ENCODE peak calls at places on chromosomes 7 and 10, in ten cellular contexts. G is mesenchymal stem cell; W is PC-9; V is tibial artery; S is tibial nerve; Y is colonic mucosa; I is CD8-positive, alpha-beta memory T cell; M is esophagus squamous epithelium; B is small intestine; Z is uterus. N is an unnamed sample. For H3K4me1, the result is how much of the 10 kb centered on the place peaks cover.

GRCh38 chr7:123533929-123534382 is 439 bp downstream of the IQUB start:
- DNase-seq in G (no peak), W (no peak), V (no peak), S (peak), Y (peak), I (no peak), M (no peak), B (no peak), Z (no peak), N (no peak)

GRCh38 chr10:103507235-103508191 is 14.0 kb downstream of the NEURL1 start:
- DNase-seq in G (no peak), W (no peak), V (no peak), S (no peak), Y (peak), I (no peak), M (no peak), B (peak), Z (no peak), N (no peak)

GRCh38 chr10:131997366-131998049 is 15.8 kb upstream of the BNIP3 start:
- DNase-seq in G (peak), W (peak), V (peak), S (peak), Y (peak), I (no peak), M (peak), B (peak), Z (peak), N (peak)

GRCh38 chr10:114477285-114477684 is 73.0 kb upstream of the AFAP1L2 start:
- DNase-seq in G (no peak), W (no peak), V (peak), S (peak), Y (no peak), I (no peak), M (no peak), B (no peak), Z (peak), N (peak)

GRCh38 chr7:1466524-1467271 is 7.4 kb upstream of the MICALL2 start:
- DNase-seq in G (peak), W (no peak), V (peak), S (peak), Y (peak), I (no peak), M (no peak), B (peak), Z (peak), N (peak)

GRCh38 chr7:84546403-84546802 is 351.8 kb upstream of the SEMA3A start:
- DNase-seq in G (no peak), W (no peak), V (no peak), S (no peak), Y (no peak), I (no peak), M (no peak), B (no peak), Z (no peak), N (no peak)

GRCh38 chr10:82924711-82925110 is 1049.7 kb downstream of the NRG3 start:
- DNase-seq in G (peak), W (no peak), V (no peak), S (no peak), Y (no peak), I (no peak), M (no peak), B (no peak), Z (no peak), N (no peak)

GRCh38 chr7:32204361-32205018 is 134.3 kb upstream of the PDE1C start:
- DNase-seq in G (peak), W (peak), V (peak), S (peak), Y (peak), I (no peak), M (no peak), B (peak), Z (peak), N (peak)

GRCh38 chr10:8921583-8921982 is 867.1 kb downstream of the GATA3 start:
- DNase-seq in G (no peak), W (no peak), V (no peak), S (no peak), Y (no peak), I (no peak), M (no peak), B (no peak), Z (no peak), N (no peak)

GRCh38 chr7:945556-946255 is 8.8 kb downstream of the ADAP1 start:
- DNase-seq in G (no peak), W (peak), V (peak), S (no peak), Y (peak), I (no peak), M (no peak), B (peak), Z (no peak), N (no peak)

GRCh38 chr10:124522131-124522902 is 60.7 kb downstream of the LHPP start:
- DNase-seq in G (no peak), W (no peak), V (no peak), S (no peak), Y (no peak), I (no peak), M (no peak), B (no peak), Z (peak), N (no peak)

GRCh38 chr7:92987095-92987494 is 130.7 kb downstream of the SAMD9 start:
- DNase-seq in G (peak), W (no peak), V (no peak), S (no peak), Y (no peak), I (no peak), M (no peak), B (no peak), Z (no peak), N (no peak)

GRCh38 chr7:141704112-141704511 is 2.1 kb upstream of the DENND11 start:
- DNase-seq in G (no peak), W (no peak), V (no peak), S (no peak), Y (no peak), I (no peak), M (no peak), B (no peak), Z (no peak), N (no peak)

GRCh38 chr7:5282464-5283316 is at the start of gene SLC29A4:
- DNase-seq in G (peak), W (no peak), V (no peak), S (no peak), Y (peak), I (no peak), M (no peak), B (peak), Z (no peak), N (no peak)

GRCh38 chr7:47591655-47592572 is 10.0 kb upstream of the TNS3 start:
- DNase-seq in G (peak), W (peak), V (no peak), S (no peak), Y (no peak), I (no peak), M (no peak), B (no peak), Z (no peak), N (no peak)

GRCh38 chr10:111856631-111857030 is 326.9 kb downstream of the GPAM start:
- DNase-seq in G (no peak), W (no peak), V (no peak), S (no peak), Y (no peak), I (no peak), M (no peak), B (no peak), Z (no peak), N (no peak)

GRCh38 chr7:117960351-117960750 is 87.1 kb upstream of the CTTNBP2 start:
- DNase-seq in G (no peak), W (no peak), V (no peak), S (no peak), Y (no peak), I (no peak), M (no peak), B (no peak), Z (no peak), N (no peak)

GRCh38 chr7:94971051-94971867 is 63.9 kb downstream of the PPP1R9A start:
- DNase-seq in G (no peak), W (no peak), V (no peak), S (no peak), Y (no peak), I (no peak), M (no peak), B (no peak), Z (no peak), N (no peak)

DNA sequence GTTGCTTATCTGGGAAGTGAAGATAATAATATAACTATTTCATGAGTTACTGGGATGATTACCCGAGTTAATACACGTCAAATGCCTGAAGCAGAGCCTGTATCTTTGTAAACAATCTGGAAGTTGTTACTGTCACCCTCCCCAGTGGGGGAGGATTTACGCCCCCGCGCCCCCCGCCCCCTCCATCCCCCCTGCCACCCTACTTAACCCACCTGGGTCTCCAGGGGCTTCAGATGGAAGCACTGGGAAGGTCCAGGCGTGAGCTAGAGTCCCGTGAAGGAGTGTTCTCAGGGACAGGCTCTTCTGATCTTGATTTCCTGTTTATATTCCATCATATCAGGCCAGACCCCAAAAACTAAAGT is 691 bp upstream of the PPA1 start:
- DNase-seq in G (no peak), W (no peak), V (no peak), S (no peak), Y (no peak), I (no peak), M (no peak), B (peak), Z (no peak), N (no peak)
- H3K4me3 ChIP-seq in G (no peak), W (peak), V (peak), S (peak), Y (peak), I (peak), M (peak), B (no peak), Z (peak), N (peak)

DNA sequence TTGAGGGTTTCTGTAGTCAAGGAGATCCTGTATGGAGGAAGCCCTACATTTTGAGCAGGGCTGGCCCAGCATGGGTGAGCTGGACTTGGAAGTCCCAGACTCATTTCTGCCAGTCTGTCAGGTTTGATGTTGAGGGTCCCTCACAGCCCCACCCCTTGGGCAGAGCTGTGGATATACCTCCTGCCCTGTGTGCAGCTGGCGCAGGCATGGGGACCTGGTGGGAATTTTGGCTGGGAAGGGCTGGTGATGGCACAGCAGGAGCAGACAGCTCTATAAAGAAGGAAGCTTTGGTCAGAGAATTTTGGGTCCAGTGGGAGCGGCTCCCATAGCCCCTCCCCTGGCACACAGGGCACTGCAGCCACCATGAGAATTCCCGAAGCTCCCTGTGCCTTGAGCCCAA is 482.6 kb downstream of the RPS24 start:
- DNase-seq in G (no peak), W (peak), V (no peak), S (no peak), Y (peak), I (no peak), M (no peak), B (no peak), Z (no peak), N (no peak)
- H3K4me1 ChIP-seq in G (under half), W (under half), V (under half), S (under half), Y (under half), I (under half), M (under half), B (under half), Z (under half), N (under half)

DNA sequence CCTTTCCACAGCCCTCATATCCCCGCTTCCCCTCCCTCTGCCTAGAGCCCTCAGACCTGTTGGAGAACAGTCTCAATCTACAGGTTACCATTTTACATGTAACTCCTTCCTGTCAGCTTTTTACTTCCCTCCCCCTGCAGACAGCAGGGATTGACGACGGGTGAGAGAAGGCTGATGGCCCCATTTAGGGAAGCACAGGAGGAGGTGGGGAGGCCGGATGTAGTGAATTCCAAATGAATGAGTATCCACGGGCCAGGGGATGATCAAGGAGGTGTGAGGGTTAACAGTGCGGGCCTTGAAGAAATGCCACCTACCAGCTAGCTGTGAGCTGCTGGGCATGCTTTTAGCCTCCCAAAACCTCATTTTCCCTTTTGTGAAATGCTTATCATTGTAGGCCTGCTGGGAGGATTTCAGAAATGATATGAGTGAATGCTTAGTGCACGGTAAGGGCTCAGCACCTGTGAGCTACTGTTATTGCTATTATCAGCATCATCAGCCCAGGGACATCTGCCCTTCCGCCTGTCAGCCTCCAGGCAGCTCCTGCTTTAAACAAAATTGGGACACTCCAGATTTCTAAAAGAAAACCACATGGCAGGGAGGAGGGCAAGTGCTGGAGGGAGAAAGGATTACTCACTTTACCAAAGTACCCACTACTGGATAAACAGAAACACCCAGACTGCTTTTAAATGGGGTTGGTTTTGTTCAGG is 6.5 kb upstream of the NANOS1 start:
- DNase-seq in G (peak), W (peak), V (peak), S (no peak), Y (no peak), I (no peak), M (no peak), B (no peak), Z (no peak), N (no peak)
- H3K27ac ChIP-seq in G (peak), W (peak), V (peak), S (no peak), Y (no peak), I (no peak), M (no peak), B (no peak), Z (no peak), N (no peak)

GRCh38 chr10:100827819-100828743 is 82.7 kb downstream of the PAX2 start:
- DNase-seq in G (peak), W (no peak), V (no peak), S (no peak), Y (peak), I (no peak), M (no peak), B (peak), Z (no peak), N (no peak)

GRCh38 chr10:100828744-100829102 is 83.3 kb downstream of the PAX2 start:
- DNase-seq in G (no peak), W (no peak), V (no peak), S (no peak), Y (no peak), I (no peak), M (no peak), B (peak), Z (no peak), N (no peak)

GRCh38 chr10:100826661-100826982 is 81.2 kb downstream of the PAX2 start:
- DNase-seq in G (no peak), W (no peak), V (no peak), S (no peak), Y (no peak), I (no peak), M (no peak), B (no peak), Z (no peak), N (no peak)

GRCh38 chr10:100825946-100826660 is 80.7 kb downstream of the PAX2 start:
- DNase-seq in G (no peak), W (no peak), V (no peak), S (no peak), Y (no peak), I (no peak), M (no peak), B (no peak), Z (no peak), N (no peak)

DNA sequence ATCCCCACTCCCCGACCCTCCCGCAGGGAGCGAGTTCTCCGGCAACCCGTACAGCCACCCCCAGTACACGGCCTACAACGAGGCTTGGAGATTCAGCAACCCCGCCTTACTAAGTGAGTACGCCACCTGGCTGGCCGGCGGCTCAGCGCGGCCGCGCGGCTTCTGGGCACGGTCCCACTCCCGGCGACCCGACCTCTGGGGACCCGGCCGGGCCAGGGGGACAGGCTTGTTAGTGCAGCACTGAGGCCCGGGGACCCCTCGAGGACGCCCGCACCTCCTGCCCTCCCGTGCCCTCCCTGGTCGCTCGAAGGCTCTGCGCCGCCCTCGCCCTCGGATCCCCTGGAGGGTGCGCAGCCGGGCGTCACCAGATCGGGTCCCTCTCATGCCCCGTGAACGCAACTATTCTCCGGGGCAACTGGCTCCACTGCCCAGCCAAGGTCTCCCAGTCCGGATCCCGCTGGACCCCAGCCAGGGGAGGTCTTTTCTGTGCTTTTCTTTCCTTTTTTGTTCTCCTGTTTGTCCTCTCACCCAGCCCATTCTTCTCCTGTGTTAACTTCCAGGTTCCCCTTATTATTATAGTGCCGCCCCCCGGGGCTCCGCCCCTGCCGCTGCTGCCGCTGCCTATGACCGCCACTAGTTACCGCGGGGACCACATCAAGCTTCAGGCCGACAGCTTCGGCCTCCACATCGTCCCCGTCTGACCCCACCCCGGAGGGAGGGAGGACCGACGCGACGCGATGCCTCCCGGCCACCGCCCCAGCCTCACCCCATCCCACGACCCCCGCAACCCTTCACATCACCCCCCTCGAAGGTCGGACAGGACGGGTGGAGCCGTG is 81.8 kb downstream of the PAX2 start:
- DNase-seq in G (no peak), W (no peak), V (no peak), S (no peak), Y (peak), I (no peak), M (no peak), B (peak), Z (no peak), N (no peak)
- H3K4me3 ChIP-seq in G (peak), W (no peak), V (peak), S (no peak), Y (peak), I (peak), M (peak), B (no peak), Z (peak), N (peak)

DNA sequence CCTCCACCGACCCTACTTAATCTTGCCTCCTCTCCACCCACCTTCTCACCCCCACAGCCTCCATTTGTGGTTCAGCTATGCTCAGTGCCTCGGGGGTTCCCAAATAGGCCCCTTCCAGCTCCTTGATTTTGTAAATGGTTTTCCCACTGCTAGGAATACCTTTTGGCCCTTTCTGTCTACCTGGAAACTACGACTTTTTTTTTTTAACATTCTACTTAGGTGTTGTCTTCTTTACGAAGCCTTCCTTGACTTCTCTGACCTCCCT is 27.2 kb upstream of the PDCD4 start:
- DNase-seq in G (no peak), W (no peak), V (no peak), S (no peak), Y (no peak), I (no peak), M (no peak), B (no peak), Z (no peak), N (no peak)
- H3K4me1 ChIP-seq in G (under half), W (under half), V (under half), S (under half), Y (under half), I (half or more), M (under half), B (under half), Z (under half), N (under half)

N was measured in right atrium auricular region.